ENCODE peak calls at places on chromosomes 12 and 14, in four cellular contexts. F is NCI-H146; G is spleen; Z is naive thymus-derived CD8-positive, alpha-beta T cell. A is an unnamed sample.

GRCh38 chr14:101893759-101894158 is 70.6 kb upstream of the DYNC1H1 start:
- DNase-seq in Z (no peak), F (no peak), G (peak), A (no peak)

GRCh38 chr14:61628192-61628591 is 67.1 kb upstream of the HIF1A start:
- DNase-seq in F (no peak), Z (no peak), G (no peak), A (no peak)

GRCh38 chr14:91350483-91350812 is 67.2 kb downstream of the CCDC88C start:
- DNase-seq in Z (no peak), G (peak), F (no peak), A (no peak)

GRCh38 chr14:64235652-64236640 is 58.2 kb downstream of the ESR2 start:
- DNase-seq in G (peak), Z (no peak), F (no peak), A (peak)

GRCh38 chr14:54102530-54102929 is 145.9 kb upstream of the BMP4 start:
- DNase-seq in F (no peak), Z (no peak), G (no peak), A (no peak)

GRCh38 chr12:92030618-92031017 is 115.0 kb downstream of the BTG1 start:
- DNase-seq in Z (peak), F (no peak), G (peak), A (no peak)

GRCh38 chr12:122866950-122867607 is 28.8 kb downstream of the VPS37B start:
- DNase-seq in Z (no peak), G (peak), F (no peak), A (no peak)

GRCh38 chr14:51852541-51852940 is 7.9 kb upstream of the GNG2 start:
- DNase-seq in F (no peak), G (no peak), Z (no peak), A (no peak)

GRCh38 chr14:30252800-30253425 is 306.0 kb upstream of the G2E3 start:
- DNase-seq in G (no peak), F (no peak), Z (no peak), A (no peak)

GRCh38 chr14:90499908-90500664 is 103.3 kb downstream of the CALM1 start:
- DNase-seq in F (no peak), G (peak), Z (no peak), A (no peak)

GRCh38 chr12:93154096-93154728 is 223.5 kb upstream of the NUDT4 start:
- DNase-seq in Z (no peak), F (no peak), G (no peak), A (no peak)

GRCh38 chr14:103576371-103577024 is 13.7 kb downstream of the COA8 start:
- DNase-seq in Z (no peak), G (peak), F (no peak), A (peak)

A was measured in NCI-H2171 treated with DMSO at 0.1 percent for 48 hours.